ENCODE peak calls at places on chromosomes 6 and 20, in five cellular contexts. D is IMR-90, G is cardiac muscle cell, V is right lobe of liver, W is mucosa of descending colon. S is an unnamed sample. For H3K4me1 and H3K9me3, the result is how much of the 10 kb centered on the place peaks cover.

GRCh38 chr6:113318553-113318952 is 538.6 kb upstream of the MARCKS start:
- DNase-seq in D (peak), G (peak), V (no peak), W (no peak), S (no peak)

GRCh38 chr6:41002168-41002567 is 36.9 kb downstream of the UNC5CL start:
- DNase-seq in G (no peak), D (no peak), W (no peak), V (no peak), S (no peak)

GRCh38 chr6:52135217-52135616 is 47.8 kb upstream of the PKHD1 start:
- DNase-seq in D (no peak), G (no peak), V (no peak), W (no peak), S (no peak)

GRCh38 chr6:96911171-96911570 is 13.4 kb upstream of the KLHL32 start:
- DNase-seq in W (no peak), D (no peak), G (no peak), V (no peak), S (no peak)

GRCh38 chr20:37797669-37798175 is 103.9 kb downstream of the CTNNBL1 start:
- DNase-seq in V (no peak), G (no peak), W (no peak), D (no peak), S (no peak)

GRCh38 chr20:64107736-64108457 is 532 bp upstream of the NPBWR2 start:
- DNase-seq in D (no peak), V (no peak), G (no peak), W (no peak), S (no peak)

GRCh38 chr6:71209626-71210025 is 79.0 kb upstream of the OGFRL1 start:
- DNase-seq in V (no peak), W (no peak), D (no peak), G (no peak), S (no peak)

GRCh38 chr20:58296328-58296837 is 13.1 kb upstream of the RAB22A start:
- DNase-seq in D (no peak), V (no peak), G (no peak), W (no peak), S (no peak)

GRCh38 chr6:82617648-82618047 is 254.0 kb downstream of the TPBG start:
- DNase-seq in V (no peak), G (no peak), D (no peak), W (no peak), S (no peak)

GRCh38 chr20:12570371-12570770 is 438.4 kb upstream of the SPTLC3 start:
- DNase-seq in V (no peak), G (peak), W (peak), D (no peak), S (no peak)

GRCh38 chr20:19531446-19531845 is 226.6 kb upstream of the RIN2 start:
- DNase-seq in W (no peak), D (no peak), G (no peak), V (no peak), S (no peak)

GRCh38 chr6:7633361-7633760 is 43.4 kb downstream of the SNRNP48 start:
- DNase-seq in V (no peak), G (peak), D (peak), W (no peak), S (no peak)

GRCh38 chr6:4102687-4103244 is 23.8 kb upstream of the FAM217A start:
- DNase-seq in V (no peak), G (no peak), W (no peak), D (no peak), S (no peak)

GRCh38 chr6:86969573-86969972 is 32.2 kb downstream of the HTR1E start:
- DNase-seq in W (no peak), D (no peak), V (no peak), G (no peak), S (no peak)

GRCh38 chr6:17349437-17349836 is 44.0 kb upstream of the CAP2 start:
- DNase-seq in W (no peak), G (peak), D (peak), V (no peak), S (no peak)

GRCh38 chr20:20741067-20742045 is 28.9 kb upstream of the RALGAPA2 start:
- DNase-seq in W (no peak), V (no peak), G (no peak), D (no peak), S (no peak)

GRCh38 chr6:44262467-44263356 is 2.6 kb downstream of the NFKBIE start:
- DNase-seq in W (no peak), D (no peak), V (peak), G (no peak), S (no peak)

GRCh38 chr20:10040070-10040970 is 5.5 kb downstream of the ANKEF1 start:
- DNase-seq in D (peak), G (peak), W (no peak), V (no peak), S (no peak)

GRCh38 chr6:1392813-1393640 is 3.7 kb downstream of the FOXF2 start:
- DNase-seq in G (no peak), W (no peak), D (no peak), V (no peak), S (no peak)

GRCh38 chr6:8177721-8178120 is 75.4 kb upstream of the EEF1E1 start:
- DNase-seq in G (no peak), D (peak), W (no peak), V (no peak), S (no peak)

GRCh38 chr6:136739501-136739900 is 52.8 kb downstream of the MAP3K5 start:
- DNase-seq in G (no peak), W (no peak), V (no peak), D (no peak), S (no peak)

GRCh38 chr6:33746036-33746600 is 587 bp downstream of the IP6K3 start:
- DNase-seq in D (peak), V (peak), W (no peak), G (peak), S (peak)

GRCh38 chr6:16146527-16146955 is 17.7 kb downstream of the MYLIP start:
- DNase-seq in W (no peak), D (no peak), V (no peak), G (no peak), S (no peak)

GRCh38 chr20:5606347-5606746 is 143.9 kb upstream of the SHLD1 start:
- DNase-seq in D (no peak), W (no peak), V (no peak), G (no peak), S (no peak)

GRCh38 chr6:165641672-165642156 is 21.3 kb downstream of the PDE10A start:
- DNase-seq in V (no peak), W (no peak), G (no peak), D (no peak), S (no peak)

GRCh38 chr6:147909645-147910044 is 401.2 kb downstream of the SAMD5 start:
- DNase-seq in V (no peak), G (no peak), D (peak), W (no peak), S (no peak)

GRCh38 chr20:47857142-47857993 is 72.1 kb upstream of the SULF2 start:
- DNase-seq in V (no peak), W (no peak), D (no peak), G (peak), S (peak)

GRCh38 chr6:33620584-33621395 is at the start of gene ITPR3:
- DNase-seq in G (peak), V (no peak), W (peak), D (peak), S (peak)

GRCh38 chr6:33082702-33083101 is 6.9 kb downstream of the HLA-DPB1 start:
- DNase-seq in D (peak), G (peak), W (no peak), V (peak), S (no peak)

GRCh38 chr6:96626749-96627353 is 63.9 kb downstream of the FHL5 start:
- DNase-seq in W (no peak), V (no peak), G (peak), D (peak), S (no peak)

GRCh38 chr20:12237772-12238171 is 320.1 kb downstream of the BTBD3 start:
- DNase-seq in V (no peak), W (no peak), G (peak), D (no peak), S (peak)

GRCh38 chr6:100435299-100435698 is 29.4 kb downstream of the SIM1 start:
- DNase-seq in V (no peak), D (no peak), W (no peak), G (no peak), S (no peak)

GRCh38 chr20:17969276-17969883 is 562 bp downstream of the MGME1 start:
- DNase-seq in V (no peak), D (no peak), G (peak), W (no peak), S (no peak)

GRCh38 chr20:21352703-21353102 is 44.6 kb downstream of the NKX2-4 start:
- DNase-seq in G (peak), V (no peak), W (no peak), D (peak), S (no peak)

GRCh38 chr6:27096834-27097511 is 150.5 kb upstream of the PRSS16 start:
- DNase-seq in V (peak), D (peak), G (peak), W (peak), S (peak)

GRCh38 chr6:158793432-158793831 is 25.7 kb downstream of the EZR start:
- DNase-seq in V (no peak), W (no peak), G (peak), D (peak), S (no peak)

GRCh38 chr6:2524090-2524489 is 226.6 kb downstream of the MYLK4 start:
- DNase-seq in V (no peak), G (no peak), D (no peak), W (no peak), S (no peak)

GRCh38 chr20:25317351-25318075 is 69.6 kb downstream of the PYGB start:
- DNase-seq in W (peak), V (no peak), G (no peak), D (no peak), S (no peak)

GRCh38 chr20:25320035-25320800 is 70.4 kb downstream of the ABHD12 start:
- DNase-seq in G (no peak), D (no peak), V (no peak), W (peak), S (no peak)

GRCh38 chr20:25316506-25317190 is 68.8 kb downstream of the PYGB start:
- DNase-seq in W (no peak), D (no peak), G (no peak), V (no peak), S (no peak)

GRCh38 chr20:25319241-25320034 is 71.2 kb downstream of the ABHD12 start:
- DNase-seq in D (no peak), W (no peak), V (no peak), G (no peak), S (no peak)

DNA sequence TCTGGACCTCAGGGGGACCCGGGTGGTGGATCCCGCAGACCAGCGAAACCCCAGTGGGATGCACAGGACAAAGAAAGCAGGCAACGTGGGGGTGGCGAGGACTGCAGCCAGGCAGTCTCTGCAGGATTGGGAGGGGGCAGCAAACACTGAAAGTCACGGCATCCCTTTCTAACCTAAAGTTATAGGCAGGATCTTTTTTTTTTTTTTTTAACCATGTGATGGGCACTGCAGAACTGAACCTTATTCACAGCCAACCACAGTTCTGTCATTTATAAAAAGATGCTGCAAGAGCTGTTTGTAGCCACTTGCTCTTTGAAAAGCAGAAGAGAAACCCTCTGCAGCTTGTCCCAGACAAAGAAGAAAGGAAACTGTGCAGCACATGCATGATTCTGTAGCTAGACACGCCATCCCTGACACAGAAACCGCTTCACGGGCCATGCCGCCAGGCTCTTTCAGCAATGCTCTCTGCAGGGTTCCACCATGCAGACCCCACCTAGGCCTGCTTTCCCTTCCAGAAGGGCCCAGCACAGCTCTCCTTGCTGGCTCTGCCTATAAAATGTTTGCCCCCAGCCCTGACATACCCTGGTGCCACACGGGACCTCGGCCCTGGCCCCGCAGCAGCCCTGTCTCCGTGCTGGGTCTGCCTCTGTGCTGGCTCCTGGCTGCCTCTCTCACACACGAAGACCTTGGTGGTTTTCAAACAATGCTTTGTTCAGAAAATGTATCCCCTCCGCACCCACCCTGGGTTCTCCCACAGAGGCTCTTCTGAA is 70.8 kb downstream of the PYGB start:
- DNase-seq in G (no peak), W (no peak), D (no peak), V (no peak), S (no peak)
- H3K4me1 ChIP-seq in G (under half), W (under half), D (under half), V (under half), S (under half)

GRCh38 chr20:31341470-31341869 is 26.9 kb upstream of the DEFB118 start:
- DNase-seq in V (no peak), D (no peak), G (no peak), W (no peak), S (no peak)
- H3K9me3 ChIP-seq in V (under half), D (under half), G (under half), W (under half), S (under half)

GRCh38 chr6:111841822-111842221 is 31.4 kb downstream of the FYN start:
- DNase-seq in W (no peak), D (peak), G (peak), V (no peak), S (peak)
- H3K4me1 ChIP-seq in W (under half), D (under half), G (under half), V (under half), S (half or more)

GRCh38 chr6:37971711-37972410 is 152.3 kb downstream of the ZFAND3 start:
- DNase-seq in D (peak), G (no peak), W (no peak), V (no peak), S (no peak)

GRCh38 chr6:37974381-37974780 is 154.9 kb downstream of the ZFAND3 start:
- DNase-seq in W (no peak), G (no peak), D (no peak), V (no peak), S (no peak)

GRCh38 chr6:37967651-37968050 is 148.1 kb downstream of the ZFAND3 start:
- DNase-seq in D (no peak), W (no peak), G (no peak), V (no peak), S (no peak)

GRCh38 chr6:37972994-37973757 is 153.6 kb downstream of the ZFAND3 start:
- DNase-seq in W (no peak), G (peak), V (no peak), D (no peak), S (no peak)

DNA sequence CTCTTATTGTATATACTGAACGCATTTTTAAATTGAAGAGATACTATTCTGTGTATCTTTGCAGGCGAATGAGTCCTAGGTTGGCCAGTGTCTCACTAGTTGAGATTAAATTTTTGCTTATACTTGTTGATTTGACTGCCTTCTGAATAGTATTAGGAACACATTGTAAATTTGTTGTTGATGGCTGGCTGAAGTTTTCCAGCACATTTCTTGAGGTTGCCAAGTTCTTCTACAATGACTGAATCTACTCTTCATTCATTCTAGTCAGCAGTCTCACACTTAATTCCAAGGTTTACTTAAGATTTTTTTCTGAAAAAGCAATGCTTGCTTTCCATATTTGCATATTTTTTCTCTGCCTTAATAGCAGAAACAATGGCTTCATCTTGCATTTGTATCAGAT is 151.7 kb downstream of the ZFAND3 start:
- DNase-seq in D (no peak), W (no peak), G (no peak), V (no peak), S (no peak)
- H3K9me3 ChIP-seq in D (under half), W (under half), G (under half), V (under half), S (under half)

GRCh38 chr20:46559685-46560440 is 9.4 kb upstream of the OCSTAMP start:
- DNase-seq in W (no peak), V (no peak), G (peak), D (no peak), S (no peak)
- H3K4me1 ChIP-seq in W (under half), V (under half), G (under half), D (under half), S (under half)

DNA sequence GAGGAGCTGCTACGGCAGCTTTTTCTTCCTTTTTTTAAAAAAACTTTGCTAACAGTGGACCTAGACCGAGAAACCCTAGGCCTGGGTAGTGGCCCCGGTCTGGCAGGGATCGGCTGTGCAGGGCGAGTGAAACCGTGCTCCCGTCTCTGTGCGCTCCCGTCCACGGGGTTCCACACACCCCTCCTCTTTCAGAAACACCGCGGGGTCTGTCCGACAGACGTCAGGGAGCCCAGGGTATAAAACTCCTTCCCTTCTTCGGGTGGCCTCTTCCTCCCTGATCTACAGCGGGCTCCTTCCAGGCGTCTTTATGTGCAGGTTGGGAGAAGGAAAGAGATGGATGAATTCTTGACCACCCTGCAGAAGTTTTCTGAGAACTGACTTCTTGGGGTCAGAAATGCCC is 27.1 kb upstream of the SMOC2 start:
- DNase-seq in G (no peak), D (no peak), W (no peak), V (no peak), S (no peak)
- H3K9me3 ChIP-seq in G (under half), D (half or more), W (under half), V (under half), S (under half)

DNA sequence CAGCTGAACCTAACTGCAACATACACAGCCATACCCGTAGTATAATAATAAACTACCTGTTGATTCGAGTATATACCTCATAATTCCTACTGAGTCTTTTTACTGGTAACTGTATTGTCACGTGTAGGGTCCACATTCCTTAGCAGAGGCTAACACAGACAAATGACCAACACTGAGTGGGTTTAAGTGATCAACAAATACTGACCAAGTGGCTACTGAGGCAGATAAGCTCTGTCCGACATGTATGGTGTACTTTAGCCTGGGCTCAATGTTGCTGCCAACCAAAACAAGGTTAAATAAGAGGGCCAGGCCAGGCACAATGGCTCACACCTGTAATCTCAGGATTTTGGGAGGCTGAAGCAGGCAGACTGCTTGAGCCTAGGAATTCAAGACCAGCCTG is 12.7 kb downstream of the ELOVL5 start:
- DNase-seq in G (no peak), D (no peak), V (no peak), W (no peak), S (no peak)
- H3K4me1 ChIP-seq in G (under half), D (under half), V (under half), W (under half), S (half or more)

DNA sequence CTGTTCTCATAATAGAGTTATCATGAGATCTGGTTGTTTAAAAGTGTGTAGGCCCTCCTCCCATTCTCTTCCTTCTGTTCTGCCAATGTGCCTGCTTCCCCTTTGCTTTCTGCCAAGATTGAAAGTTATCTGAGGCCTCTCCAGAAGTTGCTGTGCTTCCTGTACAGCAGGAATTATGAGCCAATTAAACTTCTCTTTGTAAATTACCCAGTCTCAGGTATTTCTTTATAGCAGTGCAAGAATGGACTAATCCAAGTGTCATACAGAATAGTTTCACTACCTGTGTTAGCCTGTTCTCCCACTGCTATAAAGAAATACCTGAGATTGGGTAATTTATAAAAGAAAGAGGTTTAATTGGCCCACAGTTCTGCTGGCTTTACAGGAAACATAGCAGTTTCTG is 100.0 kb downstream of the CD24 start:
- DNase-seq in W (no peak), D (no peak), V (no peak), G (no peak), S (no peak)
- H3K9me3 ChIP-seq in W (under half), D (under half), V (under half), G (under half), S (under half)

GRCh38 chr20:43955244-43956191 is 40.9 kb downstream of the TOX2 start:
- DNase-seq in G (peak), W (no peak), D (peak), V (no peak), S (no peak)
- H3K4me1 ChIP-seq in G (under half), W (under half), D (under half), V (under half), S (half or more)